ENCODE peak calls at places on chromosomes 4 and X, in eight cellular contexts. W is activated naive CD4-positive, alpha-beta T cell treated with Interleukin-2 at 50 U/mL for 16 hours; A is NCI-H1105; F is stimulated activated CD8-positive, alpha-beta memory T cell treated with anti-CD3 and anti-CD28 coated beads, Interleukin-12 subunit alpha, Interleukin-12 subunit beta, amount 100 ng/mL, for 4 hours; E is anterior cingulate cortex; I is NCI-H187 treated with DMSO at 0.1 percent for 48 hours; L is H9; B is HTR-8/SVneo. G is an unnamed sample.

GRCh38 chrX:22950278-22951266 is 49.2 kb upstream of the DDX53 start:
- DNase-seq in I (no peak), F (no peak), W (no peak), E (no peak), L (no peak), B (peak), A (no peak), G (no peak)

GRCh38 chr4:40183615-40184411 is 13.0 kb upstream of the RHOH start:
- DNase-seq in W (no peak), A (no peak), B (no peak), I (no peak), F (no peak), E (no peak), L (no peak), G (no peak)

GRCh38 chr4:24794111-24794860 is 1.1 kb upstream of the SOD3 start:
- DNase-seq in L (no peak), I (no peak), W (no peak), B (no peak), F (no peak), E (no peak), A (no peak), G (no peak)

GRCh38 chr4:3869661-3870566 is 103.7 kb downstream of the ADRA2C start:
- DNase-seq in W (no peak), L (peak), E (no peak), F (no peak), B (no peak), A (no peak), I (no peak), G (no peak)

GRCh38 chrX:67725471-67725870 is 181.7 kb downstream of the AR start:
- DNase-seq in F (no peak), I (no peak), E (no peak), B (no peak), A (no peak), W (no peak), L (no peak), G (no peak)

GRCh38 chr4:3411676-3412075 is 30.1 kb upstream of the HGFAC start:
- DNase-seq in I (no peak), B (no peak), L (peak), W (no peak), A (no peak), F (no peak), E (no peak), G (no peak)

GRCh38 chrX:125004799-125005198 is 314.9 kb upstream of the TEX13C start:
- DNase-seq in B (no peak), A (no peak), I (no peak), W (no peak), L (no peak), E (no peak), F (no peak), G (no peak)

GRCh38 chr4:173168396-173169177 is at the start of gene GALNT7:
- DNase-seq in B (peak), W (peak), I (peak), L (peak), A (peak), E (peak), F (peak), G (peak)

GRCh38 chr4:165199722-165200121 is 7.6 kb upstream of the KLHL2 start:
- DNase-seq in B (no peak), A (no peak), L (no peak), W (no peak), F (no peak), E (no peak), I (no peak), G (no peak)

GRCh38 chr4:106746451-106746850 is 289.7 kb downstream of the DKK2 start:
- DNase-seq in W (no peak), L (no peak), F (no peak), I (no peak), B (no peak), A (no peak), E (no peak), G (no peak)

GRCh38 chrX:52979568-52979967 is 21.2 kb upstream of the FAM156A start:
- DNase-seq in A (no peak), L (no peak), I (no peak), W (no peak), B (no peak), E (no peak), F (no peak), G (no peak)

GRCh38 chr4:72352746-72353145 is 216.3 kb downstream of the ADAMTS3 start:
- DNase-seq in I (no peak), F (no peak), L (no peak), B (no peak), W (no peak), E (no peak), A (no peak), G (no peak)

G was measured in NCI-H1436.